ENCODE peak calls at places on chromosomes 11 and 22, in four cellular contexts. I is GM20000, Y is uterus, Z is fibroblast of lung. K is an unnamed sample.
A peak's percentile ranks its signal among the peaks of the same experiment; 100 is the strongest.

GRCh38 chr11:409008-409599 is 5.7 kb downstream of the SIGIRR start:
- DNase-seq in Y (no peak), Z (no peak), I (no peak), K (no peak)

GRCh38 chr11:72778535-72779494 is 15.0 kb downstream of the STARD10 start:
- DNase-seq in I (no peak), Y (no peak), Z (no peak), K (no peak)

GRCh38 chr11:123129920-123130319 is 65.1 kb downstream of the CLMP start:
- DNase-seq in I (no peak), Z (peak; percentile 42), Y (no peak), K (no peak)

GRCh38 chr11:93646399-93646798 is 15.1 kb upstream of the CEP295 start:
- DNase-seq in Y (no peak), Z (no peak), I (no peak), K (no peak)

GRCh38 chr11:99240192-99241030 is 219.7 kb downstream of the CNTN5 start:
- DNase-seq in Z (no peak), I (no peak), Y (no peak), K (no peak)

GRCh38 chr11:59802639-59803176 is 7.9 kb downstream of the MRPL16 start:
- DNase-seq in Z (peak; percentile 72), I (peak; percentile 50), Y (peak; percentile 26), K (peak; percentile 43)

GRCh38 chr11:6610591-6610990 is 1.4 kb downstream of the TAF10 start:
- DNase-seq in I (no peak), Y (peak; percentile 39), Z (no peak), K (no peak)

GRCh38 chr11:20639688-20640087 is 29.7 kb upstream of the NELL1 start:
- DNase-seq in I (no peak), Z (no peak), Y (no peak), K (no peak)

GRCh38 chr11:125343732-125344131 is 152.3 kb downstream of the FEZ1 start:
- DNase-seq in I (no peak), Y (peak; percentile 42), Z (peak; percentile 37), K (no peak)

GRCh38 chr11:34236572-34236971 is 121.2 kb downstream of the ABTB2 start:
- DNase-seq in Z (no peak), I (no peak), Y (no peak), K (no peak)

GRCh38 chr11:114137054-114137453 is 77.5 kb downstream of the ZBTB16 start:
- DNase-seq in Y (no peak), Z (no peak), I (no peak), K (no peak)

GRCh38 chr11:69089258-69089657 is 40.5 kb downstream of the TPCN2 start:
- DNase-seq in Y (peak; percentile 33), Z (peak; percentile 79), I (no peak), K (no peak)

GRCh38 chr11:13249177-13249576 is 28.4 kb upstream of the BMAL1 start:
- DNase-seq in I (no peak), Z (no peak), Y (no peak), K (no peak)

GRCh38 chr11:33620423-33621120 is 80.1 kb downstream of the C11orf91 start:
- DNase-seq in Z (peak; percentile 74), Y (no peak), I (no peak), K (no peak)

GRCh38 chr22:43004362-43005035 is 10.4 kb downstream of the PACSIN2 start:
- DNase-seq in I (no peak), Z (peak; percentile 68), Y (no peak), K (no peak)

GRCh38 chr11:576791-577610 is 731 bp downstream of the PHRF1 start:
- DNase-seq in Y (no peak), Z (peak; percentile 17), I (no peak), K (no peak)

GRCh38 chr11:28110108-28110838 is 2.1 kb downstream of the METTL15 start:
- DNase-seq in Z (peak; percentile 84), I (peak; percentile 62), Y (peak; percentile 58), K (peak; percentile 57)

GRCh38 chr11:86934933-86935579 is 20.1 kb downstream of the FZD4 start:
- DNase-seq in Z (no peak), I (no peak), Y (no peak), K (no peak)

GRCh38 chr11:72975778-72976520 is 161.7 kb downstream of the ATG16L2 start:
- DNase-seq in Y (no peak), Z (peak; percentile 98), I (no peak), K (peak; percentile 41)

GRCh38 chr11:100816823-100817222 is 129.7 kb downstream of the ARHGAP42 start:
- DNase-seq in Y (no peak), Z (no peak), I (no peak), K (no peak)

GRCh38 chr11:83543918-83544491 is 257.8 kb upstream of the CCDC90B start:
- DNase-seq in I (no peak), Z (no peak), Y (no peak), K (no peak)

GRCh38 chr11:75563978-75564552 is 2.0 kb downstream of the SERPINH1 start:
- DNase-seq in Z (peak; percentile 85), I (no peak), Y (peak; percentile 82), K (peak; percentile 71)

GRCh38 chr22:47050601-47051051 is 288.2 kb downstream of the TBC1D22A start:
- DNase-seq in Y (no peak), I (no peak), Z (no peak), K (no peak)

DNA sequence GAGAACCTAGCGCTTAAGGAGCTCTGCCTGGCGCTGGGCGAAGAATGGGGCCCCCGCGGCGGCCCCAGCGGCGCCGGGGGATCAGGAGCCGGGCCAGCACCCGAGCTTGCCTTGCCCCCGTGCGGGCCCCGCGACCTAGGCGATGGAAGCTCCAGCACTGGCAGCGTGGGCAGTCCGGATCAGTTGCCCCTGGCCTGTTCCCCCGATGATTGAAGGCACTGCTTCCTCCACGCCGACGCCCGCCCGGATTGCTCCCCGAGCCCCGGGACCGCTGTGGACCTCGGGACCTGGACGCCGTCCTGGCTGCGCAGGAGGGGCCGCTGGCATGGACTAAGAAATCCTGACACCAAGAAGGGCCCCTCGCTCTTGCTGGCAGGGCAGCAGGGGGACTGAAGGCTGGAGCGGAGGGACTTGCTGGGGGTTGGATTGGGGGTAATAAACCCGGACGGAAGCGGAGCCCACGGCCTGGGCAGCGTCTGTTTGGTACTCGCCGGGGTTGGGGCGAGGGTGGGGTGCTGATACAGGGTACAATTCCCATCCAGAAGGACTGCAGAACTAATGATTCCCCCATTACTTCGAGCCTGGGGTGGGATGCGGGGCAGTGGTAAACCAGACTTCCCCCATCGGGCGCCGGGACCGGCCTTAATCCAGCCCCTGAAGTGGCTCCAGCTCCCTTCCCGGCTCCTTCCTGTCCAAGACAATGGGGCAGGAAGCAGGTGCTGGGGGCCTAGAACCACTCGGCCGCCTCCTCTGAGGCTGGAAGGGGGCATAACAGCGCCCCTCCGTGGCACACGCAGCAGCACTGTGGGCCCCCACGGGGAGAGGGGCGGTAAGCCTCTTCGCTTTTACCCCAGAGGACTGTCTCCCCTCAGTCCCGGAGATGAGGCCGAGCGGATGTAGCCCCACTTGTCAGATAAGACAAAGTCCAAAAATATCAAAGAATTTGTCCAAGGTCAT is 985 bp downstream of the CCDC85B start:
- DNase-seq in Y (peak; percentile 59), Z (peak; percentile 37), I (no peak), K (no peak)
- TF ChIP-seq CTCF in Y (no peak), Z (peak; percentile 22), I (peak; percentile 40), K (no peak)

GRCh38 chr11:32188785-32189184 is 97.9 kb downstream of the RCN1 start:
- DNase-seq in I (no peak), Y (no peak), Z (no peak), K (no peak)
- TF ChIP-seq CTCF in I (no peak), Y (no peak), Z (no peak), K (no peak)

DNA sequence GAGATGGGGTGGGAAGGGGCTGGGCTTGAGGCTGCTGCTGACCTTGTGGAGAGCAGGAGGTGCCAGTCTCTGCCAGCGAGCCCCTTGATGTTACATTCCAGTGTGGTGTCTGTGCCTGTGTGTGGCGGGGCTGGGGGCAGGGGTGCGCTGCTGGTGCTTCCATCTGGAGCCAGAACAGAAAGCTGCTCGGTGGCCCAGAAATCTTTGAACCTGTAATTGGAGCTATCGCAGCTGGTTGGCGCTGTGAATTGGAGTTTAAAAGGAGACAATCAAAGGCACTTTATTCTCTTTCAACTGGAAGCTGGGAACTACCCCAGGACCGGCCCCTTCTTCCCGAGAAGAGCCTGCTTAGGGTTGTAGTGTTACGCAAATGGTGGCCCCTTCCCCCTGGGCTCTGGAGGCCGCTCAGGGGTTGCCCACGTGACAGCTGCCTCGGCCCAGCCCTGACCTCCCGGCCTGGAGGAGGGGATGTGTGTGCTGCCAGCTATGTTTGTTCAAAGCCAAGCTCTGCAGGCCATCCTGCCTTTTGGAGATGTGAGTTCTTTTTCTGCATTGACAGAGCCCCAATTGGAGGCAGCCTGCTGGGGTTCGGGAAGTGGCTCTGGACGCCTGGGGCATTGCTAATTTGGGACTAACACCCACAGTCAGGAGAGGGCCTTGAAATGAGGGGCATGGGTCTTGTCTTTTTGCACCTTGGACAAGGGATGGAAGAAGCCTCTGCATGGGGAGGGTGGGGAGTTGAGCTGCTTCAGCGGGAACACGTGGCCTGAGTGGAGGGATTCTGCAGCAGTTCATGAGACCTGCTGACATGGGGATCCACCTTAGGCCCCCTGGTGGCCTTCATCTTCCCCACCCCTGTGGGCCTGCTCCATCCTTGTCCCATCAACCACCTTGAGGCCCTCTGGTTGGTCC is 14.0 kb upstream of the ARSA start:
- DNase-seq in Y (peak; percentile 32), Z (peak; percentile 86), I (no peak), K (no peak)
- TF ChIP-seq CTCF in Y (peak; percentile 16), Z (peak; percentile 61), I (no peak), K (no peak)

GRCh38 chr11:44978961-44979331 is 28.3 kb upstream of the TP53I11 start:
- DNase-seq in Y (no peak), I (no peak), Z (no peak), K (peak; percentile 45)
- TF ChIP-seq CTCF in Y (no peak), I (no peak), Z (no peak), K (no peak)

DNA sequence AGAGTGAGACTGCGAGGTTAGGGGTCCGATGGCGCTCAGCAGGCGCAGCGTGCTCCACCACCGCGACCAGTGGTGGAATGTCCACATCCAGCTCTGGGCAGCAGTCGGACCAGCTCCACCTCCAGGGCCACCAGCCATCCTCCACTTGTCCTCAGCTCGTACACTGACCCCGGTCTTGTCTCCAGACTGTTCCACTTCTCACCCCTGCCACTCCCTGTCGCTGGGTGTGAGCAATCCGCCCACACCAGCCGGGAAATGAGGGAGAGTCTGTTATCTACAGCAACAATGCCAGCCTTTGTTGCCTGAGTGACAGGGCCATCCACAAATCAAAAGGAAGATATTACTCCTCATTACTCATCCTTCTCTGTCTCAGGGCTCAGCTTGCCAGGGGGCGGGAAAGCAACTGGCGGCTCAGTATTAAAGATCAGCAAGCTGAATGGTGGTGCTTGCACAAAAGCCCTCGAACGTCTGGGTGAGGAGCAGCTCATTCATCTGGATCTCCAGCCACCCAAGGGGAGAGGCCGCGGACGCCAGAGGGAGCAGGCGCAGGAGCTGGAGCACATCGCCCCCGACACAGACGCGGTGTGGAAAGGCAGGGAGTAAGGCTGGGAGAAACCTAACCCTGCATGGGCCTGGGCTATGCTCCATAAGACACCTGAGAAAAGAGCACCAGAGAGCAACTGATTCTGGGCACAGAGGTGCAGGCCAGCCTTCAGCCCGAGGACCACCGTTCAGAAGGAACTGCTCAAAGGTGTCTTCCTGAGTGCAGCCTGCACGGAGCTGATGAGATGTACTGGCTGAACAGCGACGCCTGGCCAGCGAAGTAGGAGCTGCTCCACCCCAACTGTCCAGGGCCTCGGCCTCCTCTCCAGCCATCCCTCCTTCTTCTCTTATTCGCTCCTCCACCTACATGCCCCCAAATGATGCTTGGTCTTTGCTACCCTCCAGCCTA is 21.9 kb downstream of the IGSF9B start:
- DNase-seq in Y (no peak), Z (no peak), I (no peak), K (peak; percentile 95)
- TF ChIP-seq CTCF in Y (no peak), Z (no peak), I (no peak), K (no peak)

DNA sequence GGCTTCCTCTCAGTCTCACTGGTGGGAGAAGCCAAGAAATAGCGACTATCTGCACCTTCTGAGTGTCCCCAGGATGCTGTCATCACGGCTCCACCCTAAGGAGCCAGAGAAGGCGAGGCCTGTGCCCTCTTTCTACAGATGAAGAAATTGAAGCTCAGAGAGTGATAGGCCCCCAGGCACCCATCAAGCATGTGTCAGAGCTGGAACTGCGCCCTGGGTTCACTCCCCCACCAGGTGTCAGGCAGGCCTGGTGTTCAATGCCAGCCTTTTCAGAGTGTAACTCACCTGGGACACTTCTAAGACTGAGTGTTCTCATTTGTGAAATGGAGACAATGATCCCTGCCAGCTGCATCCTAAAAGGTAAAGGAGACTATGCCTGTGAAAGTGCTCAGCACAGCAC is 127.3 kb upstream of the SEZ6L start:
- DNase-seq in Y (no peak), Z (no peak), I (no peak), K (no peak)
- TF ChIP-seq CTCF in Y (no peak), Z (no peak), I (no peak), K (no peak)

K was measured in RWPE1.